ENCODE peak calls at places on chromosomes 2 and 18, in five cellular contexts. Y, T, X, U and D are unnamed samples.

GRCh38 chr2:42614838-42615237 is 46.4 kb downstream of the MTA3 start:
- DNase-seq in T (no peak), U (no peak), X (no peak), Y (no peak), D (no peak)

GRCh38 chr18:21704603-21705364 is at the start of gene ABHD3:
- DNase-seq in U (peak; percentile 97), T (peak; percentile 95), X (peak; percentile 75), Y (peak; percentile 94), D (peak; percentile 95)

GRCh38 chr18:74116628-74117554 is 30.7 kb downstream of the FBXO15 start:
- DNase-seq in U (peak; percentile 68), Y (no peak), X (peak; percentile 8), T (no peak), D (peak; percentile 75)

GRCh38 chr2:64423303-64423702 is 30.7 kb upstream of the LGALSL start:
- DNase-seq in T (no peak), X (no peak), U (no peak), Y (no peak), D (no peak)

GRCh38 chr2:196370386-196370785 is 199.0 kb upstream of the STK17B start:
- DNase-seq in U (no peak), X (no peak), T (no peak), Y (no peak), D (no peak)

GRCh38 chr2:127255146-127255545 is 35.0 kb upstream of the CYP27C1 start:
- DNase-seq in X (no peak), U (no peak), Y (no peak), T (no peak), D (no peak)

GRCh38 chr18:13112982-13113381 is 105.6 kb upstream of the LDLRAD4 start:
- DNase-seq in U (peak; percentile 55), X (peak; percentile 2), T (peak; percentile 77), Y (no peak), D (no peak)

GRCh38 chr2:67309281-67309680 is 87.9 kb upstream of the ETAA1 start:
- DNase-seq in U (peak; percentile 47), T (no peak), Y (no peak), X (no peak), D (no peak)

GRCh38 chr2:44748-45341 is 1.5 kb downstream of the FAM110C start:
- DNase-seq in U (no peak), T (no peak), Y (peak; percentile 24), X (no peak), D (no peak)

GRCh38 chr2:238352361-238352760 is 32.0 kb downstream of the TRAF3IP1 start:
- DNase-seq in U (no peak), Y (no peak), X (no peak), T (no peak), D (peak; percentile 84)

GRCh38 chr2:160062283-160063005 is at the start of gene PLA2R1:
- DNase-seq in U (peak; percentile 64), X (no peak), T (peak; percentile 59), Y (peak; percentile 28), D (no peak)

GRCh38 chr2:55054476-55054875 is 4.2 kb upstream of the RTN4 start:
- DNase-seq in Y (no peak), T (no peak), X (no peak), U (no peak), D (no peak)

GRCh38 chr2:41966431-41966893 is 81.4 kb upstream of the PKDCC start:
- DNase-seq in Y (peak; percentile 27), U (peak; percentile 99), X (no peak), T (peak; percentile 85), D (no peak)

DNA sequence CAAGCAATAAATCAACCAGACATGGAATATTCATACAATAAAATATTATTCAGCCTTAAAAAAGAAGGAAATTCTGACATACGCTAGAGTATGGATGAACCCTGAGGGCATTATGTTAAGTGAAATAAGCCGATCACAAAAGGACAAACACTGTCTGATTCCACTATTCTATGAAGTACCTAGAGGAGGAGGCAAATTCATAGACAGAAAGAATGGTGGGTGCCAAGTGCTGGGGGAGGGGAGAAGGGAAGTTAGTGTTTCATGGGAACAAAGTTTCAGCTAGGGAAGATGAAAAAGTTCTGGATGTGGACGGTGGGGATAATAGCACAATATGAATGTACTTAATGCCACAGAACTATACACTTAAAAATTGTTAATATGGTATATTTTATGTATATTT is 19.8 kb downstream of the SMAD7 start:
- DNase-seq in U (peak; percentile 12), X (no peak), T (no peak), Y (no peak), D (no peak)
- H3K4me1 ChIP-seq in U (peaks cover 80% of the 10 kb centered on the region), X (peaks cover 58% of the 10 kb centered on the region), T (peaks cover 90% of the 10 kb centered on the region), Y (peaks cover 36% of the 10 kb centered on the region), D (peaks cover 100% of the 10 kb centered on the region)

DNA sequence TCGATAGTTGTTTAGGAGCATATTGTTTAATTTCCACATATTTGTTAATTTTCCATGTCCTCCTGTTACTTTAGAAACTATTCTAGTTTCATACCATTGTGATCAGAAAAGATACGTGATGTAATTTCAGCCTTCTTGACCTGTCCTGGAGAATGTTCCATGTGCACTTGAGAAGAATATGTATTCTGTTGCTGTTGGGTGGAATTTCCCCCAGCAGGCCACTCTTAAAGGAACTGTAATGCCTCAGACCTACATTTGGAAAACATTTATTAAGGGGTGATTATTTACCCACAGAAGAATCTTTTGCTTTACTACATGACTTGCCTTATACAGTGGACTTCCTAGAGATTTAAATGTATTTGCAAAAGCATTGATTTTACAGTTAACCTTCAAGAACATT is 55.5 kb downstream of the LIMS1 start:
- DNase-seq in X (no peak), Y (no peak), T (no peak), U (no peak), D (no peak)
- H3K4me1 ChIP-seq in X (peaks cover 42% of the 10 kb centered on the region), Y (peaks cover 3% of the 10 kb centered on the region), T (peaks cover 13% of the 10 kb centered on the region), U (peaks cover 70% of the 10 kb centered on the region), D (peaks cover 92% of the 10 kb centered on the region)

GRCh38 chr2:109209941-109210340 is 80.9 kb downstream of the SH3RF3 start:
- DNase-seq in U (no peak), X (no peak), Y (no peak), T (no peak), D (no peak)
- H3K4me1 ChIP-seq in U (peaks cover 49% of the 10 kb centered on the region), X (peaks cover 22% of the 10 kb centered on the region), Y (peaks cover 3% of the 10 kb centered on the region), T (peaks cover 7% of the 10 kb centered on the region), D (peaks cover 49% of the 10 kb centered on the region)

GRCh38 chr2:46724107-46724506 is 191.5 kb downstream of the MCFD2 start:
- DNase-seq in T (no peak), X (no peak), U (peak; percentile 41), Y (no peak), D (no peak)
- H3K4me1 ChIP-seq in T (peaks cover 13% of the 10 kb centered on the region), X (peaks cover 16% of the 10 kb centered on the region), U (peaks cover 88% of the 10 kb centered on the region), Y (peaks cover 3% of the 10 kb centered on the region), D (peaks cover 83% of the 10 kb centered on the region)

DNA sequence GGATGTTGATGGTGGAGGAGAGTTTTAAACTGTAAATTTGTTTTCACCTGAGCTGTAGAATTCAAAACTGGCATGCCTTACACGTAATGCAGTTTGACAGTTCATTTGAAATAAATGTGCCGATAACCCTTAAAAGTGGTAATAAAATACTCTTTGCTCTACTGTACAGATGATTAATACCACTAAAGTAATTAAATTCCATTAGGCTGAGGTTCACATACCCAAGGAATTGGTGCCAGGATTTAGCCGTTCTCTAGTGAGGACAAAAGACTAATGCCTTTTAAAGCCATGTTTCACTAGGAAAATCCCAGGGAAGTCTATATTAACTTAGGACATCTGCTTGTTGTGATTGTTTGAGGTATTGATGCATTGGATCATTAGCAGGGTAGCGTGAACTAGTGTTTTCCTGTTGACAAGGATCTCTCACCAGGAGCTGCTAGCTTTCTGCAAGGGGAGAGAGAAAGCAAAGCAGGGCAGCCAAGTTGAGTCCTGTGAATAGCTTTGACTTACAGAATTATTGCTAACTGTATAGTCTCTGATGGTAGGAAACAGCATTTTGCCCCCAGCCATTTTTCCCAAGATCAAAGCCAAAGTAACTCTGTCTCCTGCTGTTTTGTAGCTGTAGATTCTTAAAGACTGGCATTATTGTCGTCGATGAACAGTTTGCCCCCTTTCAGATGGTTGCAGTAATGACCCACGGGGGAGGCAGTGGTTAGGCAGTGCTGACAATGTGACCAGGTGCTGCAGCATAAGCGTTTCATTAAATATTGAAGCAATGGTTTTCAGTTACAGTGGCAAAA is 280.9 kb upstream of the FANCL start:
- DNase-seq in U (peak; percentile 73), X (no peak), T (no peak), Y (no peak), D (no peak)
- H3K4me1 ChIP-seq in U (peaks cover 15% of the 10 kb centered on the region), X (no peaks in the 10 kb centered on the region), T (no peaks in the 10 kb centered on the region), Y (no peaks in the 10 kb centered on the region), D (peaks cover 20% of the 10 kb centered on the region)

DNA sequence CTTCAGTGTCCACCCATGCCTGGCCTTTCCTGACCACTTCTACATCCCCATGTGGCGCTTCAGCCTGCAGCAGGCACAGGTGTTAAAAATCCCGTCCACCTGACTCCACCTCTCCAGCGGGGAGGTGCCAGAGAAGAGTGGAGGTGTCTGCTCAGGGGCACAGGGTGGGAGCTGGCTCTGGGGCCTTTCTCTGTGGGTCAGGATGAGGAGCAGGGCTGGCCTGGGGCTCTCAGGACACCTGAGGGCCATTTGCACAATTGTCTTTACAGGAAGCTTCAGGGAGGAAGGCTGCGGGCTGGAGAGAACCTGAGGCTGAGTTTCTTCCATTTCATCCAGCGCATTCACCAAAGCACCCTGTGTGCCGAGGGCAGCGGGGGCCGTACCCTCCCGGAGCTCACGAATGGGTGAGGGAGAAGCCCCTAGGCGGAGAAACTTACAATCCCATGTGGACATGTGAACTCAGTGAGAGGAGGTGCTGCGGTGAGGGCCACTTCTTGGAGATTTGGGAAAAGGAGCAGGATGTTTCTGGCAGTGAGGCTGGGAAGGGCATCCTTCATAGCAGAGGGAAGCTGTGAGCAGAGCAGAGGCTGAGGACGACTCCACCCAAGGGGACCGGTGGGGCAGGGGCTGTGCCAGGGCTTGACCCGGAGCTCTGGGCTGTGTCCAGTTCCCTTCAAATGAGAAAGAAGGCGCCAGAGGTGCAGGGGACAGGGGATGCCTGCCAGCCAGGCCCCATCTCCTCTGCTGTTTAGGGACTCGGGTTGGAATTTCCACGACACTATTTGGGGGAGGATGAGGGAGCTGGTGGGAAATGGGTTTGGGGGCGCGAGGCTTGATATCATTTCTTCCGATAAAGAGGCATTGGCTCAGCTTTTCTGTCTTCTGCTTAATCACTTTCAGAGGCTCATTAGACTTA is 155.2 kb upstream of the MYCN start:
- DNase-seq in X (no peak), Y (no peak), T (no peak), U (no peak), D (no peak)
- H3K4me1 ChIP-seq in X (no peaks in the 10 kb centered on the region), Y (no peaks in the 10 kb centered on the region), T (no peaks in the 10 kb centered on the region), U (no peaks in the 10 kb centered on the region), D (no peaks in the 10 kb centered on the region)

GRCh38 chr18:3255611-3256165 is 6.2 kb upstream of the MYL12B start:
- DNase-seq in U (no peak), Y (no peak), T (no peak), X (no peak), D (no peak)
- H3K4me1 ChIP-seq in U (peaks cover 74% of the 10 kb centered on the region), Y (peaks cover under 1% of the 10 kb centered on the region), T (no peaks in the 10 kb centered on the region), X (peaks cover 23% of the 10 kb centered on the region), D (peaks cover 36% of the 10 kb centered on the region)

GRCh38 chr2:144079808-144080207 is 440.1 kb downstream of the ZEB2 start:
- DNase-seq in Y (no peak), T (no peak), U (no peak), X (no peak), D (no peak)

GRCh38 chr2:144078091-144078490 is 441.8 kb downstream of the ZEB2 start:
- DNase-seq in T (no peak), U (peak; percentile 38), X (no peak), Y (no peak), D (no peak)

GRCh38 chr2:144082327-144082726 is 437.6 kb downstream of the ZEB2 start:
- DNase-seq in U (no peak), X (no peak), T (no peak), Y (no peak), D (no peak)

GRCh38 chr2:144081272-144081671 is 438.6 kb downstream of the ZEB2 start:
- DNase-seq in U (no peak), T (no peak), Y (no peak), X (no peak), D (no peak)

GRCh38 chr2:144078802-144079386 is 441.0 kb downstream of the ZEB2 start:
- DNase-seq in Y (no peak), T (no peak), U (no peak), X (no peak), D (no peak)
- H3K4me1 ChIP-seq in Y (no peaks in the 10 kb centered on the region), T (no peaks in the 10 kb centered on the region), U (peaks cover 58% of the 10 kb centered on the region), X (peaks cover 8% of the 10 kb centered on the region), D (peaks cover 3% of the 10 kb centered on the region)